ENCODE peak calls at places on chromosomes 1 and 21, in nine cellular contexts. A, T, U, Y, B, G, H, P and Q are unnamed samples.
A peak's percentile ranks its signal among the peaks of the same experiment; 100 is the strongest.

GRCh38 chr1:115969509-115969908 is 6.8 kb upstream of the SLC22A15 start:
- DNase-seq in A (no peak), T (no peak), U (no peak), Y (peak; percentile 15), B (no peak), G (no peak), H (no peak), P (peak; percentile 17), Q (no peak)

GRCh38 chr1:55010194-55010886 is 11.6 kb downstream of the BSND start:
- DNase-seq in A (no peak), T (no peak), U (no peak), Y (no peak), B (no peak), G (no peak), H (no peak), P (no peak), Q (no peak)

GRCh38 chr1:109895720-109896504 is 14.7 kb upstream of the CSF1 start:
- DNase-seq in A (peak; percentile 49), T (peak; percentile 58), U (peak; percentile 79), Y (peak; percentile 80), B (peak; percentile 59), G (no peak), H (no peak), P (no peak), Q (no peak)

GRCh38 chr1:183945432-183946308 is 91.9 kb downstream of the COLGALT2 start:
- DNase-seq in A (no peak), T (no peak), U (no peak), Y (peak; percentile 10), B (no peak), G (no peak), H (no peak), P (no peak), Q (no peak)

GRCh38 chr1:153578936-153579335 is 13.3 kb upstream of the S100A2 start:
- DNase-seq in A (no peak), T (no peak), U (no peak), Y (no peak), B (no peak), G (no peak), H (no peak), P (no peak), Q (no peak)

GRCh38 chr1:160499631-160500030 is 23.4 kb downstream of the SLAMF6 start:
- DNase-seq in A (no peak), T (no peak), U (no peak), Y (no peak), B (no peak), G (no peak), H (no peak), P (no peak), Q (no peak)

GRCh38 chr1:56777972-56778371 is 41.2 kb downstream of the FYB2 start:
- DNase-seq in A (no peak), T (no peak), U (no peak), Y (no peak), B (no peak), G (no peak), H (no peak), P (no peak), Q (no peak)

GRCh38 chr1:41611068-41611931 is 126.8 kb upstream of the EDN2 start:
- DNase-seq in A (no peak), T (no peak), U (no peak), Y (no peak), B (no peak), G (no peak), H (no peak), P (no peak), Q (no peak)

GRCh38 chr21:33174756-33175155 is 55.0 kb upstream of the IFNAR2 start:
- DNase-seq in A (no peak), T (no peak), U (no peak), Y (no peak), B (no peak), G (no peak), H (no peak), P (no peak), Q (no peak)
- TF ChIP-seq CTCF in A (no peak), T (no peak), U (no peak), Y (no peak), B (no peak), G (no peak), H (no peak), P (no peak), Q (no peak)

DNA sequence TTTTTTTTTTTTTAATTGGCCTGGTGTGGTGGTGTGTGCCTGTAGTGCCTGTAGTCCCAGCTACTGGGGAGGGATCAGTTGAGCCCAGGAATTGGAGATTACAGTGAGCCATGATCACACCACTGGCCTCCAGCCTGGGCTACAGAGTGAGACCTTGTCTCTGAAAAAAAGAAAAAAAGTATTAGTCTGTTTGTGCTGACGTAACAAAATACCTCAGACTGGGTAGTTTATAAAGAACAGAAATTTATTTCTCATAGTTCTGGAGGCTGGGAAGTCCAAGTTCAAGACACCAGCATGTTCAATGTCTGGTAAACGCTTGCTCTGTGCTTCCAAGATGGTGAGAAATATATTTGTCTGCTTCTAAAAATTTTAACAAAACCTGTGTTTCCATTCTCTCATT is 25.8 kb downstream of the TRAF5 start:
- DNase-seq in A (no peak), T (no peak), U (no peak), Y (no peak), B (no peak), G (no peak), H (no peak), P (no peak), Q (no peak)
- H3K4me3 ChIP-seq in A (no peak overlapping the region), T (no peak overlapping the region), U (no peak overlapping the region), Y (no peak overlapping the region), B (no peak overlapping the region), G (no peak overlapping the region), H (no peak overlapping the region), P (no peak overlapping the region), Q (no peak overlapping the region)

GRCh38 chr1:152052606-152053005 is 15.8 kb upstream of the S100A11 start:
- DNase-seq in A (peak; percentile 77), T (peak; percentile 85), U (peak; percentile 86), Y (peak; percentile 83), B (peak; percentile 86), G (peak; percentile 71), H (peak; percentile 84), P (peak; percentile 80), Q (peak; percentile 73)
- TF ChIP-seq CTCF in A (peak; percentile 85), T (peak; percentile 94), U (peak; percentile 84), Y (peak; percentile 81), B (peak; percentile 85), G (peak; percentile 90), H (peak; percentile 95), P (peak; percentile 93), Q (peak; percentile 87)

DNA sequence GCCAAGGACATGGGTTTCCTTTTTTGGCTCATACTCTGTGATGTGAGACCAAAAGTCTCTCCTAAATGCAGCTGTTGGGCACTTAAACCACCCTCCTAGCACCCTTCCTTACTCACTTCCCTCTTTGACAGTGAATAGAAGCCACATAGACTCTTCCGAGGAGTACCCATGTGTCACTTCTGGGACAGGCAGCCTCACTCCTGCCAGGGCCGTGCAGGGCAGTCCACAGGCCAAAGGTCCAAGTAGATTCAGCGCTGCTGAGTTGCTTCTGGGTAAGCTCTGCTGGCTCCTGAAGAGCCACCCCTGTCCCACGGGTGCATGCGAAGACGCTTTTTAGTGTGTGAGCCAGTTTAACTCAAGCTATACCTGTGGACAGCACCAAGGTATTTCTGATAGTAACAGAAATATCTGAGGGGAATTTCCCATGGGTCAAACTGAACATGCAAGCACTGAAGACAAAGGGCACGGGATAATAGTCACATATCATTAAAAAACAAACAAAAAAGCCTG is 36.8 kb upstream of the BMP8B start:
- DNase-seq in A (no peak), T (no peak), U (no peak), Y (no peak), B (no peak), G (no peak), H (no peak), P (no peak), Q (no peak)
- H3K4me3 ChIP-seq in A (no peak overlapping the region), T (no peak overlapping the region), U (no peak overlapping the region), Y (no peak overlapping the region), B (no peak overlapping the region), G (no peak overlapping the region), H (no peak overlapping the region), P (no peak overlapping the region), Q (no peak overlapping the region)

DNA sequence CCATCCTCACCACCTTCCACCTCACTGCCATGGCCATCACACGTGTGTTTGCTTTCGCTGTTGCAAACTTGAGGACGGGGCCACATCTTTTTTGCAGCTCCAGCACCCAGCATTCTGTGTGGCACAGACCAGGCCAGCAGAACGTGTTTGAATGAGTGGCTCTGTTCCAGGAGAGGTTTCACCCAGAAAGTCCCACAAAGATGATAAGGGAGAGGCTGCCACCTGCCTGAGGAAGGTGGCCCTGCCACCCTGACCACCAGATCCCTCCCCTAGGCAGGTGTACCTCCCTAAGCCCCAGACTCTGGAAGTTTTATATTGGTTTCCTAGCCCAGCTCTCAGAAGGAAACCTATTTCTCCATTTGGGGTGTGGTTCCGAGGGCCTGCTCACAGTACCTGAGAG is 252.1 kb downstream of the KAZN start:
- DNase-seq in A (no peak), T (no peak), U (no peak), Y (no peak), B (no peak), G (no peak), H (no peak), P (no peak), Q (no peak)
- TF ChIP-seq CTCF in A (no peak), T (no peak), U (no peak), Y (no peak), B (no peak), G (peak; percentile 46), H (peak; percentile 31), P (no peak), Q (no peak)

GRCh38 chr1:180584869-180585268 is 26.1 kb downstream of the OVAAL start:
- DNase-seq in A (no peak), T (no peak), U (no peak), Y (no peak), B (no peak), G (no peak), H (no peak), P (no peak), Q (no peak)

GRCh38 chr1:180585994-180586359 is 27.2 kb downstream of the OVAAL start:
- DNase-seq in A (no peak), T (no peak), U (no peak), Y (no peak), B (no peak), G (no peak), H (no peak), P (no peak), Q (no peak)

GRCh38 chr1:180590889-180591288 is 32.1 kb downstream of the OVAAL start:
- DNase-seq in A (no peak), T (no peak), U (no peak), Y (no peak), B (no peak), G (no peak), H (no peak), P (no peak), Q (no peak)

GRCh38 chr1:180586671-180587155 is 27.9 kb downstream of the OVAAL start:
- DNase-seq in A (peak; percentile 61), T (no peak), U (no peak), Y (peak; percentile 54), B (no peak), G (peak; percentile 84), H (peak; percentile 91), P (peak; percentile 71), Q (peak; percentile 74)

DNA sequence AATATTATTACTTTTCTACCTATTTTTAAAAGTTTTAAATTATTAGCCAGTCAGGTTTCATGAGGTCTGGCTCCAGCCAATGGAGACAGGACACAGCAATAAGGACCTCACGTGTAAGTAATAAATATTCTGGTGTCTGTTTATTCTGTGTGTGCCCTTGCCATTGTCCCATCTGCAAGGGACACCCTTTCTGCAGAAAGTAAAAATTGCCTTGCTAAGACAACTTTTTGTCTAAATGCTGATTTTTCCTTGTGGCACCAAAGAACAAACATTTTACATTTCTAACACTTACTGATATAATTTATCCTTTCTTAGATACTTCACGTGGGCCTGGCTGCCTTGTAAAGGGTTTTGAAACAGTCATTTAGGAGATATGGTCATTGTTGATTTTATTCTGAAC is 29.4 kb downstream of the OVAAL start:
- DNase-seq in A (no peak), T (no peak), U (no peak), Y (no peak), B (no peak), G (no peak), H (no peak), P (no peak), Q (no peak)
- H3K4me3 ChIP-seq in A (no peak overlapping the region), T (no peak overlapping the region), U (no peak overlapping the region), Y (no peak overlapping the region), B (no peak overlapping the region), G (no peak overlapping the region), H (no peak overlapping the region), P (no peak overlapping the region), Q (no peak overlapping the region)